ENCODE peak calls at places on chromosomes 1 and 21, in four cellular contexts. E is testis, W is tibial nerve, J is heart left ventricle. G is an unnamed sample. For H3K27me3, the result is how much of the 10 kb centered on the place peaks cover.

GRCh38 chr1:151846686-151847227 is 6.8 kb downstream of the THEM5 start:
- DNase-seq in E (peak), W (no peak), J (no peak), G (no peak)

GRCh38 chr1:40708750-40709099 is 17.2 kb downstream of the NFYC start:
- DNase-seq in E (no peak), W (no peak), J (no peak), G (no peak)

GRCh38 chr1:57102957-57103356 is 137.1 kb upstream of the C8B start:
- DNase-seq in E (no peak), W (no peak), J (no peak), G (no peak)

GRCh38 chr1:87474098-87474497 is 145.4 kb downstream of the LMO4 start:
- DNase-seq in E (no peak), W (no peak), J (no peak), G (no peak)

GRCh38 chr1:11339346-11340247 is 66.6 kb downstream of the UBIAD1 start:
- DNase-seq in E (peak), W (no peak), J (no peak), G (peak)

GRCh38 chr21:32412162-32412997 is at the start of gene EVA1C:
- DNase-seq in E (peak), W (peak), J (peak), G (peak)

GRCh38 chr1:12692967-12693782 is 22.7 kb upstream of the AADACL3 start:
- DNase-seq in E (no peak), W (no peak), J (no peak), G (no peak)

GRCh38 chr1:59046134-59046533 is 250.8 kb upstream of the FGGY start:
- DNase-seq in E (no peak), W (no peak), J (no peak), G (no peak)

GRCh38 chr1:197666769-197667285 is 108.5 kb downstream of the DENND1B start:
- DNase-seq in E (no peak), W (no peak), J (no peak), G (no peak)

GRCh38 chr1:234968470-234968869 is 160.2 kb downstream of the TOMM20 start:
- DNase-seq in E (no peak), W (no peak), J (no peak), G (peak)

GRCh38 chr1:160168016-160168415 is 16.6 kb downstream of the ATP1A4 start:
- DNase-seq in E (no peak), W (no peak), J (no peak), G (no peak)

GRCh38 chr1:109485001-109485400 is 1.3 kb downstream of the ATXN7L2 start:
- DNase-seq in E (no peak), W (no peak), J (no peak), G (no peak)

GRCh38 chr1:20410555-20410954 is 75.5 kb downstream of the CAMK2N1 start:
- DNase-seq in E (no peak), W (no peak), J (no peak), G (no peak)

GRCh38 chr1:76998582-76999189 is 131.4 kb downstream of the ST6GALNAC5 start:
- DNase-seq in E (no peak), W (no peak), J (no peak), G (no peak)

GRCh38 chr1:63073530-63074306 is 248.6 kb upstream of the FOXD3 start:
- DNase-seq in E (peak), W (no peak), J (no peak), G (peak)

GRCh38 chr1:175597969-175598765 is 145.2 kb downstream of the TNR start:
- DNase-seq in E (no peak), W (no peak), J (no peak), G (no peak)

GRCh38 chr1:232317336-232317735 is 312.6 kb downstream of the SIPA1L2 start:
- DNase-seq in E (no peak), W (no peak), J (no peak), G (no peak)

GRCh38 chr1:173914366-173914871 is 2.7 kb downstream of the SERPINC1 start:
- DNase-seq in E (peak), W (no peak), J (no peak), G (peak)

GRCh38 chr1:222073307-222073995 is 331.6 kb upstream of the DUSP10 start:
- DNase-seq in E (no peak), W (no peak), J (no peak), G (no peak)

GRCh38 chr1:40861227-40862003 is 748 bp downstream of the CITED4 start:
- DNase-seq in E (peak), W (no peak), J (peak), G (peak)

GRCh38 chr1:203167026-203167912 is 8.4 kb downstream of the MYBPH start:
- DNase-seq in E (no peak), W (no peak), J (peak), G (no peak)

GRCh38 chr1:166875734-166876539 is at the start of gene TADA1:
- DNase-seq in E (peak), W (peak), J (peak), G (peak)

GRCh38 chr21:36661511-36662309 is 37.2 kb upstream of the SIM2 start:
- DNase-seq in E (peak), W (no peak), J (no peak), G (peak)

GRCh38 chr1:63835075-63835633 is 61.3 kb downstream of the ROR1 start:
- DNase-seq in E (no peak), W (no peak), J (no peak), G (no peak)

GRCh38 chr21:8994640-8995511 is 1526.5 kb upstream of the TPTE start:
- DNase-seq in E (no peak), W (no peak), J (no peak), G (no peak)

GRCh38 chr1:230197644-230198567 is 130.9 kb downstream of the GALNT2 start:
- DNase-seq in E (no peak), W (no peak), J (no peak), G (no peak)

GRCh38 chr1:164648211-164649080 is 89.5 kb downstream of the PBX1 start:
- DNase-seq in E (no peak), W (no peak), J (no peak), G (no peak)

GRCh38 chr1:73673980-73674379 is 524.0 kb downstream of the LRRIQ3 start:
- DNase-seq in E (no peak), W (no peak), J (no peak), G (no peak)

GRCh38 chr1:21925334-21925940 is 11.7 kb downstream of the HSPG2 start:
- DNase-seq in E (no peak), W (no peak), J (no peak), G (no peak)

GRCh38 chr1:29370067-29370466 is 133.7 kb downstream of the PTPRU start:
- DNase-seq in E (no peak), W (no peak), J (no peak), G (no peak)

GRCh38 chr1:220511183-220511582 is 16.8 kb upstream of the MARK1 start:
- DNase-seq in E (no peak), W (no peak), J (no peak), G (no peak)

GRCh38 chr1:110542730-110543129 is 23.8 kb upstream of the KCNA10 start:
- DNase-seq in E (no peak), W (no peak), J (no peak), G (no peak)

GRCh38 chr1:182301026-182301436 is 90.6 kb downstream of the GLUL start:
- DNase-seq in E (no peak), W (no peak), J (no peak), G (no peak)

GRCh38 chr1:182295697-182296096 is 95.9 kb downstream of the GLUL start:
- DNase-seq in E (no peak), W (no peak), J (no peak), G (no peak)

GRCh38 chr1:182293119-182293589 is 98.4 kb downstream of the GLUL start:
- DNase-seq in E (no peak), W (no peak), J (no peak), G (peak)

GRCh38 chr1:182299728-182300581 is 91.6 kb downstream of the GLUL start:
- DNase-seq in E (peak), W (peak), J (peak), G (peak)

DNA sequence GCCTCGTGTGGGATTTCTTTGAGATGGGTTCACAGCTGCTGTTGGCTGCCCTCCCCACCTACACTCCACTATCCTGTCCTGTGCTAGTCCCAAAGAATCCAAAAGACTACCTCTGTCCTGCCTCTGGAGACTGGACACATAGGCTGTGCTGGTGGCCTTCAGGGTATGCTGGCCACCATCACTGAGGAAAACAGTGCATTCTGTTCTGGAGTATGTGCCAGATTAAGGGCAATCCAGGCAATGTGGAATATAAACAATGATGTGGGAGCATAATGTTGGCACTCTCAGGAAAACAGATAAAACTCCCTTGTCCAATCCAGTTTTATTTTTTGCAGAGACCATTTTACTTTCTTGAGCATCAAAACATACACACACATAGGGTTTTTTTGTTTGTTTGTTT is 94.3 kb downstream of the GLUL start:
- DNase-seq in E (no peak), W (no peak), J (no peak), G (no peak)
- TF ChIP-seq CTCF in E (no peak), W (no peak), J (no peak), G (no peak)

GRCh38 chr1:155226910-155227260 is 18.4 kb downstream of the MTX1 start:
- DNase-seq in E (peak), W (no peak), J (peak), G (peak)
- TF ChIP-seq POLR2A in E (no peak), W (no peak), J (no peak), G (no peak)

GRCh38 chr21:44714905-44715304 is 3.5 kb upstream of the TSPEAR start:
- DNase-seq in E (no peak), W (no peak), J (no peak), G (no peak)

GRCh38 chr21:44713130-44713529 is 1.8 kb upstream of the TSPEAR start:
- DNase-seq in E (no peak), W (no peak), J (no peak), G (no peak)

GRCh38 chr21:44711327-44712202 is at the start of gene TSPEAR:
- DNase-seq in E (no peak), W (peak), J (no peak), G (peak)

GRCh38 chr21:44712203-44713028 is 1.0 kb upstream of the TSPEAR start:
- DNase-seq in E (no peak), W (peak), J (no peak), G (no peak)

GRCh38 chr21:44713846-44714245 is 2.5 kb upstream of the TSPEAR start:
- DNase-seq in E (peak), W (no peak), J (no peak), G (no peak)
- H3K27me3 ChIP-seq in E (under half), W (half or more), J (half or more), G (under half)

DNA sequence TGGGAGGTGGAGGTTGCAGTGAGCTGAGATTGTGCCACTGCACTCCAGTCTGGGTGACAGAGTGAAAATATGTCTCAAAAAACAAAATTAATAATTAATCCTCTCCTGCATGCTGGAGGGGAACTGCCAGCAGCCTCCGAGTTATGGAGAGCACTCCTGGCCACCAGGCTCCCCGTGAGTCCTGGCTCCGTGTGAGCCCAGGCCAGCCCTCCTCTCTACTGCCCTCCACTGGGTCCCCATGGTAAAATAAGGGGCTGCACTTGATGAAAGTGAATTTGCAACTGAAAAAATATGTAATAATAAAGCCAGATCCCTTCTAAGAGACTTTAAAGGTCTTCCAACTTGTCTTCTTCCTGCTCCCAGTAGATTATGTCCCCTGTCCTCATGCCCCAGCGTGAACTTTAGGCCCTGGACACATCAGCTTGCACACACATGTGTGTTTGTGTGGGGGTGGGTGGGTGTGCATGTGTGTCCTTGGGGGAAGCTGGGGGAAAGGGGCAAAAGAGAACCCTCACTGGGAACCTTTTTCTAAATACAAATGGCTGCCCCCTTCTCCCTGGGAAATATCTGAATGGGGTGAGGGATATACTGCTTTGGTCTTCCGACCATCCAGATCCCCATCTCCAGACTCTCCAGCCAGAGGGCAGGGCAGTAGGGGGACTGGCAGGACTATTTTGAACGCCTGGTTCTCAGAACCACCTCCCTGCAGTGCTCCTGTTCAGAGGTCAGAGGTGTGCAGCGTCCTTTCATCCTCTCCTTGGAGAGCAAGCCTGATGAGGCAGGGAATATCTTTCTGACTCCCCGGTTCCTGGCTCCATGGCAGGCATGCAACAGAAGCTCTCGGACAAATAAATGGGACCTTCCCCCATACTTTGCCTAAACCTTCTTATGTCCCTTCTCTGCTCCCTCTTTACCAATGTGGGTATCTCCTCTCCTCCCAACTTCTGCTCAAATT is 26.2 kb downstream of the NEK2 start:
- DNase-seq in E (peak), W (no peak), J (no peak), G (no peak)
- TF ChIP-seq CTCF in E (peak), W (peak), J (peak), G (peak)

DNA sequence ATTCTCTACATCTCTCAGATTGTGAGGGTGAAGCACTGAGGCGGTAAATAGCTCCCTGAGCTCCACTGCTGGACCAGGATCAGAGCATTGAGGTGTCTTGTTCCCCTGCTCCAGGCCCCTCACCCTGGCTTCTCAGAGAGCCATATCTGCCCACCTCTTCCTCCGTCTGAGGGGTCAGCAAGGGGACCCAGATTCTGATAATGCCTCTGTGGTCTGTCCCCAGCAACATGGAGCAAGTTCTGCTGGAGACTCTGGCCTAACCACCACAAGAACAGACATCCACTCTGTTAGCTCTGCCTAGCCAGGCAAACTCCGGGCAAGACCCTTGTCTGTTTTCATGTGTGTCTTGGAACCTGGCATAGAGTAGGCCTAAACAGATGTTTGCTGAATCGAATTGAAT is 2.2 kb downstream of the TRAF5 start:
- DNase-seq in E (no peak), W (no peak), J (no peak), G (peak)
- TF ChIP-seq POLR2A in E (no peak), W (no peak), J (no peak), G (no peak)

GRCh38 chr1:51621841-51622454 is 5.1 kb downstream of the OSBPL9 start:
- DNase-seq in E (no peak), W (no peak), J (no peak), G (no peak)
- H3K27me3 ChIP-seq in E (under half), W (under half), J (under half), G (under half)

GRCh38 chr1:23177438-23178380 is 9.1 kb upstream of the LUZP1 start:
- DNase-seq in E (peak), W (peak), J (peak), G (peak)
- TF ChIP-seq CTCF in E (no peak), W (no peak), J (peak), G (peak)